ENCODE peak calls at places on chromosomes 11 and 22, in six cellular contexts. U, I, G, H, O and F are unnamed samples.
A peak's percentile ranks its signal among the peaks of the same experiment; 100 is the strongest.

GRCh38 chr11:64787526-64788320 is 9.4 kb upstream of the SF1 start:
- DNase-seq in G (peak; percentile 71), H (peak; percentile 78), U (peak; percentile 52), I (peak; percentile 25), O (no peak), F (peak; percentile 71)

GRCh38 chr22:45969414-45969799 is 7.6 kb downstream of the WNT7B start:
- DNase-seq in H (no peak), O (no peak), I (no peak), U (no peak), G (no peak), F (peak; percentile 53)

GRCh38 chr22:27247691-27248434 is 553.7 kb downstream of the MN1 start:
- DNase-seq in H (no peak), I (peak; percentile 70), U (no peak), O (no peak), G (no peak), F (no peak)

GRCh38 chr11:126413843-126414405 is 58.4 kb downstream of the ST3GAL4 start:
- DNase-seq in H (no peak), G (no peak), O (no peak), I (no peak), U (no peak), F (no peak)

GRCh38 chr11:69171476-69171875 is 15.7 kb downstream of the SMIM38 start:
- DNase-seq in U (no peak), O (no peak), G (no peak), H (no peak), I (no peak), F (no peak)

GRCh38 chr22:49924113-49924833 is 5.8 kb downstream of the CRELD2 start:
- DNase-seq in I (no peak), G (no peak), U (no peak), O (no peak), H (peak; percentile 60), F (no peak)

GRCh38 chr11:134271978-134272377 is 4.2 kb upstream of the GLB1L3 start:
- DNase-seq in O (no peak), G (no peak), I (no peak), H (no peak), U (no peak), F (no peak)

GRCh38 chr22:26615149-26615548 is 2.7 kb downstream of the CRYBB1 start:
- DNase-seq in H (no peak), I (no peak), O (no peak), G (no peak), U (no peak), F (no peak)

GRCh38 chr22:43346521-43346929 is 3.4 kb upstream of the SCUBE1 start:
- DNase-seq in I (peak; percentile 7), O (no peak), H (peak; percentile 79), G (peak; percentile 61), U (peak; percentile 55), F (peak; percentile 76)

GRCh38 chr11:11731311-11732083 is 109.7 kb upstream of the GALNT18 start:
- DNase-seq in H (no peak), G (no peak), O (peak; percentile 32), U (no peak), I (peak; percentile 78), F (no peak)

GRCh38 chr22:22785316-22786065 is 102.1 kb upstream of the IGLL5 start:
- DNase-seq in O (no peak), U (no peak), G (no peak), H (peak; percentile 47), I (no peak), F (no peak)

GRCh38 chr11:73538381-73538872 is 59.5 kb downstream of the FAM168A start:
- DNase-seq in U (no peak), G (no peak), H (no peak), I (peak; percentile 27), O (no peak), F (no peak)

GRCh38 chr11:128779036-128779435 is 85.2 kb downstream of the FLI1 start:
- DNase-seq in O (peak; percentile 45), G (no peak), H (no peak), I (peak; percentile 60), U (no peak), F (no peak)

GRCh38 chr11:35629914-35630313 is 11.7 kb downstream of the FJX1 start:
- DNase-seq in H (no peak), U (no peak), I (peak; percentile 100), G (no peak), O (peak; percentile 98), F (peak; percentile 56)

GRCh38 chr11:75100314-75100713 is 3.6 kb upstream of the OR2AT4 start:
- DNase-seq in H (no peak), O (peak; percentile 10), G (no peak), I (peak; percentile 41), U (no peak), F (no peak)

GRCh38 chr11:12981879-12982531 is 27.1 kb upstream of the RASSF10 start:
- DNase-seq in I (peak; percentile 13), G (no peak), H (no peak), U (no peak), O (no peak), F (no peak)

GRCh38 chr11:69335461-69336386 is 41.8 kb downstream of the MYEOV start:
- DNase-seq in U (no peak), O (no peak), I (peak; percentile 27), H (no peak), G (peak; percentile 29), F (peak; percentile 33)

GRCh38 chr11:67118059-67118766 is 850 bp upstream of the KDM2A start:
- DNase-seq in G (peak; percentile 67), H (peak; percentile 86), O (no peak), U (peak; percentile 59), I (peak; percentile 17), F (peak; percentile 70)
- H3K4me3 ChIP-seq in G (peak overlapping the region; percentile 48), H (peak overlapping the region; percentile 21), O (peak overlapping the region; percentile 22), U (peak overlapping the region; percentile 29), I (no peak overlapping the region), F (peak overlapping the region; percentile 65)

GRCh38 chr11:132607575-132607974 is 924.7 kb downstream of the OPCML start:
- DNase-seq in I (no peak), G (no peak), U (no peak), H (no peak), O (no peak), F (no peak)
- H3K4me3 ChIP-seq in I (no peak overlapping the region), G (no peak overlapping the region), U (no peak overlapping the region), H (no peak overlapping the region), O (no peak overlapping the region), F (no peak overlapping the region)

DNA sequence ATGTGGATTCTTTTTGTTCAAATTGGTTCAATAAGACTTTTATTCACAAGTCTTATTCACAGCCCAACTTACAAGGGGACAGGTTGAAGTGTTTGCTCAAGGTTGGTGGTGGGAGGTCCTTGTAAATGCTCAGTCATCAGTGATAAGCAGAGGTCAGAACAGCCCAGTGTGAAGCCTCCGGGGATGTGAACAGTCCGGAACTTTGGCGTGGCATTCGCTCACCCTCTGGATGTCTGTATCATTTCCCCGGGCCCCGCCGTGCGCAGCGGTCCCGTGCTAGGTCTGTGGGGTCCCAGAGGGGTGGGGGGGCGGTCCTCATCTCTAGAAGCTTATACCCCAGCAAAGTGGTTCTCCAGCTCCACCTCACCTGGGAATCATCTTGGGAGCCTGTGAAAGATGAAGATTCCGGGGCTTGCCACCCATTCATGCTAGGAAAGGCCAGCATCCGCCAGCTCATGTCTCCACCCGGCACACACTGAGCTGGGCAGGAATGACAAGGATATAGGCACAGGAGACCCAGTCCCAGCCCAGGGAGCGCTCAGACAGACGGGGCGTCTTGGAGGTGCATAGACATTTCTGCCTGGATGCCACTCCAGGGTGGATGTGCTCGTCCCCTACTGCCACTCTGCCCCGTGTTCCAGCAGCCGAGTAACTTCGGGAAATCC is 327.5 kb downstream of the TBC1D22A start:
- DNase-seq in H (no peak), O (no peak), G (no peak), U (no peak), I (no peak), F (no peak)
- H3K4me3 ChIP-seq in H (no peak overlapping the region), O (no peak overlapping the region), G (no peak overlapping the region), U (no peak overlapping the region), I (no peak overlapping the region), F (no peak overlapping the region)

GRCh38 chr11:111414267-111414931 is 35.3 kb upstream of the POU2AF1 start:
- DNase-seq in U (no peak), G (no peak), H (no peak), O (no peak), I (no peak), F (peak; percentile 21)
- H3K4me3 ChIP-seq in U (no peak overlapping the region), G (no peak overlapping the region), H (no peak overlapping the region), O (no peak overlapping the region), I (no peak overlapping the region), F (no peak overlapping the region)